ENCODE peak calls at places on chromosomes 13 and 19, in five cellular contexts. Q, I, H, P and U are unnamed samples.

GRCh38 chr19:54209058-54209747 is 8.5 kb downstream of the RPS9 start:
- DNase-seq in P (no peak), I (peak), Q (no peak), H (no peak), U (peak)

GRCh38 chr19:10769533-10770491 is 51.9 kb downstream of the DNM2 start:
- DNase-seq in I (no peak), H (no peak), Q (peak), P (no peak), U (peak)

GRCh38 chr13:81738364-81738763 is 1397.4 kb upstream of the SPRY2 start:
- DNase-seq in I (no peak), P (no peak), Q (peak), H (no peak), U (peak)

GRCh38 chr13:42218576-42218975 is 53.4 kb upstream of the AKAP11 start:
- DNase-seq in Q (no peak), H (no peak), I (no peak), P (no peak), U (no peak)

GRCh38 chr13:95754069-95754468 is 77.1 kb downstream of the DNAJC3 start:
- DNase-seq in H (no peak), I (no peak), Q (no peak), P (no peak), U (no peak)

GRCh38 chr13:113305208-113305607 is 8.2 kb downstream of the LAMP1 start:
- DNase-seq in H (no peak), I (no peak), P (no peak), Q (peak), U (no peak)

GRCh38 chr19:27657271-27658051 is 1555.5 kb downstream of the UQCRFS1 start:
- DNase-seq in Q (no peak), I (peak), H (no peak), P (no peak), U (no peak)

GRCh38 chr19:35846038-35846668 is 6.2 kb downstream of the NPHS1 start:
- DNase-seq in P (no peak), I (peak), Q (peak), H (no peak), U (no peak)

GRCh38 chr13:58963321-58963720 is 1200.4 kb downstream of the DIAPH3 start:
- DNase-seq in P (no peak), H (no peak), Q (no peak), I (no peak), U (no peak)

GRCh38 chr13:75393839-75394238 is 88.1 kb downstream of the TBC1D4 start:
- DNase-seq in P (no peak), Q (no peak), H (no peak), I (no peak), U (no peak)

GRCh38 chr19:13507053-13507611 is 853 bp upstream of the CACNA1A start:
- DNase-seq in P (no peak), I (peak), Q (no peak), H (peak), U (no peak)

GRCh38 chr13:67091603-67092002 is 138.5 kb downstream of the PCDH9 start:
- DNase-seq in P (no peak), Q (no peak), H (no peak), I (no peak), U (no peak)

GRCh38 chr13:60164490-60164889 is 762 bp upstream of the DIAPH3 start:
- DNase-seq in I (no peak), P (no peak), Q (no peak), H (no peak), U (peak)

GRCh38 chr13:24161980-24162517 is 1.5 kb downstream of the SPATA13 start:
- DNase-seq in Q (no peak), I (no peak), P (no peak), H (no peak), U (no peak)

GRCh38 chr19:10009269-10009665 is 1.0 kb downstream of the COL5A3 start:
- DNase-seq in H (peak), Q (peak), I (peak), P (no peak), U (no peak)

GRCh38 chr13:76991432-76991795 is 467 bp upstream of the CLN5 start:
- DNase-seq in H (peak), I (no peak), Q (no peak), P (no peak), U (no peak)
- H2BK12ac ChIP-seq in H (no peak), I (no peak), Q (peak), P (peak), U (peak)

DNA sequence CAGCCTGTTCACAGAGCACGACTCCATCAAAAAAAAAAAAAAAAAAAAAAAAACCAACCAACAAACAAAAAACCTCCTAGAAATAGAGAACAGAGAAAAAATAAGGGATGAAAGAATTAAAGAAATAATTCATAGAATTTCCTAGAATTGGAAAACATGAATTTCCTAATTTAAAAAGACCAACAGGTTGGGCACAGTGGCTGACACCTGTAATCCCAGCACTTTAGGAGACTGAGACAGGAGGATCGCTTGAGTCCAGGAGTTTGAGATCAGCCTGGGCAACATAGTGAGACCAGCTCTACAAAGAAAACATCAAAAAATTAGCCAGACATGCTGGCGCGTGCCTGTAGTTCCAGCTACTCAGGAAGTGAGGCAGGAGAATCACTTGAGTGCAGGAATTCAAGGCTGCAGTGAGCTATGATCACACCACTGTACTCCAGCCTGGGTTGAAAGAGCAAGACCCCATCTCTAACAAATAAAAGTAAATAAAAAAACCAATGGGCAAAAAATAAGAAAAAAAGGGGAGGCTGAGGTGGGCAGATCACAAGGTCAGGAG is 6.5 kb downstream of the SPART start:
- DNase-seq in H (no peak), P (no peak), Q (peak), I (no peak), U (peak)
- H2BK12ac ChIP-seq in H (no peak), P (no peak), Q (no peak), I (no peak), U (no peak)

DNA sequence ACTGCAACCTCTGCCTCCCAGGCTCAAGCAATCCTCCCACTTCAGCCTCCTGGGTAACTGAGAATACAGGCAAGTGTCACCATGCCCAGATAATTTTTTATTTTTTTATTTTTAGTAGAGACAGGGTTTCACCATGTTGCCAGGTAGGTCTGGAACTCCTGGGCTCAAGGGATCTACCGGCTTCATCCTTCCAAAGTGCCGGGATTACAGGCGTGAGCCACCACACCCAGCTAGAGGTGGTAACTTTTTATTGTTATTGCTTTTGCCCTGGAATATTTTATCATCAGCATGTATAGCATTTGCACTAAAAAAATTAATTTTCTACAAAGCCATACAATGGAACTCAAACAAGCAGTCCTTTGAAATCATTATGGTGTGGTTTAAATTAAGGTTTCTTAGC is 14.0 kb downstream of the HAUS8 start:
- DNase-seq in H (no peak), P (no peak), Q (no peak), I (no peak), U (no peak)
- H2BK12ac ChIP-seq in H (no peak), P (no peak), Q (no peak), I (no peak), U (no peak)

DNA sequence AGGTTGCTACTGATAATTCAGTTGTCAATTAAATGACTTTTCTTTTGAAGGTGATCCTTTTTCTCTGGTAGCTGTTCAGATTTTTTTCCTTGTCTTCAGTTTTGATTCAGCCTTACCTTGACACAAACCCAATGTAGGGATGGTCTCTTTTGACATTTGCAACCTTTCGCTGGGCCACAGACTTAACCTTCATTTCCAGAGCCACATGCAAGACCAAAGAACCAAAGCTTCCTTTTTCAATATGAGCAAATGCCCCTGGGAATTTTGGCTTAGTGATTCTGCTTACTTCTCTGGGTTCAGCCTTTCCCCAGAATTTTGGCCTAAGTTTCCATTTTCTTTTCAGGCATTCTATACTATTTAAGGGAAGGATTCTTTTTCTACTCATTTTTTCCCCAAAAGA is 19.6 kb downstream of the SIGLEC5 start:
- DNase-seq in I (no peak), P (no peak), H (no peak), Q (no peak), U (no peak)
- H2BK12ac ChIP-seq in I (no peak), P (no peak), H (no peak), Q (no peak), U (no peak)

DNA sequence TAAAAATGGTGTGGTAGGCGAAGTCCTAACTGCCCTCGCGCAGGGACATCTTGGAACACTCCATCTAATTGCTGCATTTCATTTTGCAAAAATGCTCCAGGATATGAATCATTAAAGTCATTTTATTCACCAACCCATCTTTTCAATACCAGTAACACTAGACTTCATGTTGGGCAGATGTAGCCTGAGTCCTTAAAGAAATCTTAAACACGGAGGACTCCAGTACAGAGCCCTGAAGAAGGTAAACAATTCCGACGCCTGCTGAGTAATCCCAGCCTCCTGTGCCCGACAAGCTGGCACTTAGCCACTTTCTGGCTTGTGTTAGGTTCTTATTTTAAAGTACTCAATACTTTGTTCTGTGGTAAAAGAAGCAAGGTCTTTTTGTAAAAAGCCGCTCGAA is 58.0 kb upstream of the IRS2 start:
- DNase-seq in P (no peak), H (no peak), I (no peak), Q (peak), U (no peak)
- H2BK12ac ChIP-seq in P (no peak), H (no peak), I (no peak), Q (no peak), U (no peak)

DNA sequence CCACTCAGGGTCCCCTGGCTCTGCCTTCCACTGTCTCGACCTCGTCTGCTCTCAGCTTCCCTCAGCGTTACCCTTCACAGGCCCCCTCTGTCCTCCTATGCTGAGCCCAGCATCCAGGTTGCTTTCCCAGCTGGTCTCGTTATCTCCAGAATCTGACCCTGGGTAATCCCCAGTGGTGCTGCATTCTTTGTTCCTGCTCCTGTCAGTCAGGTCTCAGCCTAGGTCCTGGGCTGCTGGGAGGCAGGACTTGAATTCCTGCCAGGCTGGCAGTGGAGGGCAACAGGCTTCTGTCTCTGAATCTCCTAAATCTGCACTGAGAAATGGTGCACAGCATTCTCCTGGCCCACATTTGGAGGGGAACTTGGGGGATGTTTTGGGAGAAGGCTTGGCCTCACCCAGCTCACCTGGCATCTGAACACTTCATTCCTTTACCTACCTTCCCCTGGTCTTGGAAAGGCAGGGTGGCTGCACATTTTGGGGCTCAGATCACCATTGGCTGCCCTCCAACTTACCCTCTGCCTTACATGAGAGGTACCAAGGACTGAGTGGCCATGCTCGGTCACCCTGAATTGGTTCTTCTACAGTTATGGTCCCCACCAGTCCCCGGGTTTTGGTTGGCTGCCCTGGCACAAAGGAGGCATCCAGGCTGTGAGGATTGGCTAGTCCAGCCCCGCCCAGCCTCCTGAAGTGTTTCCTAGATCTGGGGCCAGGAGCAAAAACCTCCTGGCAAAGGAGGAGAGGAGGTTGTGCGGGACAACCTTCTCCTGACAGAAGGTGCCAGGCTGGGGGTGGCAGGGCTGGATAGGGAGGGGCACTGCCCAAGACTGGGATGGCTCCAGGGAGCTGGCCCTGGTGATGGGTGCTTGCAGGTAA is at the start of gene CYP4F8:
- DNase-seq in Q (no peak), I (no peak), P (no peak), H (no peak), U (no peak)
- H2BK12ac ChIP-seq in Q (no peak), I (no peak), P (no peak), H (no peak), U (no peak)

GRCh38 chr13:61880576-61881283 is 465.1 kb upstream of the PCDH20 start:
- DNase-seq in I (peak), P (peak), Q (peak), H (no peak), U (no peak)
- H2BK12ac ChIP-seq in I (no peak), P (no peak), Q (no peak), H (no peak), U (no peak)

GRCh38 chr13:94726425-94726824 is 14.1 kb upstream of the SOX21 start:
- DNase-seq in H (no peak), Q (no peak), I (no peak), P (no peak), U (no peak)

DNA sequence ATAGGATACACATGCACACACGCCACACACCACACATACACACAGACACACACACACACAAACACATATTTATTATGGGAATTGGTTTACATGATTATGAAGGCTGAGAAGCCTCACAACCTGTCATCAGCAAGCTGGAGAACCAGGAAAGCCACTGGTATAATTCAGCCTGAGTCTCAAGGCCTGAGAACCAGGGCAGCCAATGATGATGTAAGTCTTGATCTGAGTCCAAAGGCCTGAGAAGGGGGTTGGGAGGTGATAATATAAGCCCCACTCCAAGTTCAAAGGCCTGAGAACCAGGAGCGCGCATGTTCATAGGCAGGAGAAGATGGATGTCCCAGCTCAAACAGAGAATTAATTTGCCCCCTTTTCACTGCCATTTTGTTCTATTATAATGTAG is 18.7 kb upstream of the SOX21 start:
- DNase-seq in H (no peak), P (no peak), I (no peak), Q (no peak), U (no peak)
- H2BK12ac ChIP-seq in H (no peak), P (no peak), I (no peak), Q (no peak), U (no peak)

DNA sequence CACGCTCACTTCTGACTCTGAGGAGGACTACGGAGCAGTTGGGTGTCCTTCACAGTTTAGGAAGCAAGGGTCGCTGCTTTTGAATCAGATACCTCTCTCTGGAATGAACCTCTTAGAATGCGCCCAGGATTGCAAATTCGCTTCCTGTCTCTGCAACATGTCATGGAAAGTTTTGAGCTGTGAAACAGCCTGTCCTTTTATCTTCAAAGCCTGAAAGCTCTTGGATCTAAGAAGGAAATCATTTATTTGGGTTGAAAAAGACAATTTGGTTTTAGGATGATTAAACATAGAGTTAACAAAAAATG is 134.1 kb downstream of the KATNAL1 start:
- DNase-seq in H (no peak), Q (peak), I (no peak), P (no peak), U (no peak)
- H2BK12ac ChIP-seq in H (no peak), Q (no peak), I (no peak), P (no peak), U (no peak)